ENCODE peak calls at places on chromosome 17, in eight cellular contexts. S, H, Q, D, O, Y, P and E are unnamed samples.

GRCh38 chr17:57273471-57273870 is 17.1 kb downstream of the MSI2 start:
- DNase-seq in S (no peak), H (no peak), Q (no peak), D (no peak), O (no peak), Y (no peak), P (no peak), E (no peak)

GRCh38 chr17:9002236-9002609 is 19.1 kb upstream of the NTN1 start:
- DNase-seq in S (no peak), H (no peak), Q (no peak), D (no peak), O (no peak), Y (no peak), P (no peak), E (no peak)

GRCh38 chr17:66952031-66952524 is 12.4 kb upstream of the CACNG4 start:
- DNase-seq in S (peak; percentile 21), H (peak; percentile 99), Q (peak; percentile 21), D (no peak), O (no peak), Y (peak; percentile 71), P (peak; percentile 28), E (no peak)

GRCh38 chr17:9022553-9023388 is 1.5 kb downstream of the NTN1 start:
- DNase-seq in S (no peak), H (no peak), Q (peak; percentile 17), D (no peak), O (no peak), Y (no peak), P (no peak), E (no peak)

GRCh38 chr17:50918071-50918932 is 52.1 kb upstream of the TOB1 start:
- DNase-seq in S (no peak), H (no peak), Q (peak; percentile 48), D (no peak), O (no peak), Y (peak; percentile 82), P (no peak), E (peak; percentile 46)

GRCh38 chr17:6748617-6749016 is 7.2 kb upstream of the XAF1 start:
- DNase-seq in S (no peak), H (no peak), Q (no peak), D (no peak), O (no peak), Y (no peak), P (no peak), E (no peak)

GRCh38 chr17:15919466-15919865 is 25.5 kb upstream of the ADORA2B start:
- DNase-seq in S (no peak), H (no peak), Q (no peak), D (no peak), O (no peak), Y (no peak), P (no peak), E (no peak)

GRCh38 chr17:44587339-44587738 is 30.1 kb downstream of the FZD2 start:
- DNase-seq in S (no peak), H (peak; percentile 51), Q (peak; percentile 23), D (peak; percentile 22), O (no peak), Y (peak; percentile 51), P (peak; percentile 18), E (peak; percentile 74)

GRCh38 chr17:45372325-45372869 is 55.6 kb upstream of the MAP3K14 start:
- DNase-seq in S (no peak), H (no peak), Q (no peak), D (peak; percentile 10), O (peak; percentile 12), Y (no peak), P (no peak), E (no peak)

GRCh38 chr17:79800325-79801155 is 3.7 kb upstream of the CBX8 start:
- DNase-seq in S (no peak), H (peak; percentile 50), Q (peak; percentile 63), D (no peak), O (no peak), Y (no peak), P (no peak), E (no peak)

GRCh38 chr17:29740017-29740416 is 117.3 kb upstream of the CORO6 start:
- DNase-seq in S (no peak), H (no peak), Q (no peak), D (no peak), O (no peak), Y (no peak), P (no peak), E (no peak)

GRCh38 chr17:22300177-22300576 is 607.9 kb downstream of the KCNJ18 start:
- DNase-seq in S (no peak), H (no peak), Q (no peak), D (no peak), O (no peak), Y (no peak), P (no peak), E (no peak)

GRCh38 chr17:290626-291025 is 62.0 kb downstream of the RPH3AL start:
- DNase-seq in S (no peak), H (no peak), Q (peak; percentile 6), D (peak; percentile 9), O (peak; percentile 2), Y (no peak), P (no peak), E (peak; percentile 5)

GRCh38 chr17:78862073-78863023 is 21.7 kb upstream of the USP36 start:
- DNase-seq in S (peak; percentile 92), H (peak; percentile 92), Q (peak; percentile 91), D (peak; percentile 92), O (peak; percentile 79), Y (peak; percentile 76), P (peak; percentile 89), E (peak; percentile 82)

GRCh38 chr17:28972437-28972836 is 21.1 kb upstream of the PHF12 start:
- DNase-seq in S (no peak), H (no peak), Q (no peak), D (no peak), O (no peak), Y (no peak), P (no peak), E (no peak)

GRCh38 chr17:58120195-58120822 is 27.9 kb upstream of the OR4D1 start:
- DNase-seq in S (no peak), H (peak; percentile 33), Q (peak; percentile 64), D (peak; percentile 22), O (no peak), Y (peak; percentile 42), P (no peak), E (peak; percentile 32)

GRCh38 chr17:64706224-64707076 is 44.3 kb upstream of the SMURF2 start:
- DNase-seq in S (no peak), H (peak; percentile 66), Q (no peak), D (no peak), O (no peak), Y (no peak), P (no peak), E (no peak)

GRCh38 chr17:72515291-72516065 is 394.7 kb downstream of the SOX9 start:
- DNase-seq in S (no peak), H (no peak), Q (peak; percentile 66), D (no peak), O (no peak), Y (peak; percentile 50), P (no peak), E (no peak)

GRCh38 chr17:74305865-74306654 is 20.0 kb upstream of the KIF19 start:
- DNase-seq in S (no peak), H (no peak), Q (no peak), D (no peak), O (no peak), Y (no peak), P (no peak), E (no peak)

GRCh38 chr17:19946921-19947320 is 30.7 kb downstream of the AKAP10 start:
- DNase-seq in S (no peak), H (no peak), Q (no peak), D (no peak), O (no peak), Y (no peak), P (no peak), E (no peak)

GRCh38 chr17:7132511-7133094 is 18.0 kb upstream of the ASGR2 start:
- DNase-seq in S (no peak), H (no peak), Q (no peak), D (no peak), O (no peak), Y (no peak), P (no peak), E (no peak)

GRCh38 chr17:14579716-14580115 is 278.8 kb downstream of the HS3ST3B1 start:
- DNase-seq in S (no peak), H (no peak), Q (no peak), D (no peak), O (no peak), Y (no peak), P (no peak), E (no peak)

GRCh38 chr17:35708951-35709350 is 22.5 kb upstream of the RASL10B start:
- DNase-seq in S (no peak), H (no peak), Q (peak; percentile 35), D (no peak), O (no peak), Y (no peak), P (no peak), E (no peak)

GRCh38 chr17:57940653-57941329 is 14.4 kb downstream of the CUEDC1 start:
- DNase-seq in S (no peak), H (no peak), Q (peak; percentile 38), D (no peak), O (no peak), Y (no peak), P (peak; percentile 41), E (peak; percentile 40)

GRCh38 chr17:63804328-63804727 is 22.9 kb upstream of the PSMC5 start:
- DNase-seq in S (no peak), H (no peak), Q (no peak), D (no peak), O (no peak), Y (no peak), P (no peak), E (no peak)

GRCh38 chr17:38867179-38867994 is 2.5 kb upstream of the LASP1 start:
- DNase-seq in S (peak; percentile 62), H (no peak), Q (peak; percentile 68), D (peak; percentile 79), O (no peak), Y (peak; percentile 46), P (peak; percentile 75), E (peak; percentile 47)
- TF ChIP-seq CTCF in S (no peak), H (no peak), Q (peak; percentile 40), D (no peak), O (peak; percentile 34), Y (peak; percentile 13), P (peak; percentile 15), E (no peak)

GRCh38 chr17:42107597-42108576 is 4.6 kb downstream of the DHX58 start:
- DNase-seq in S (peak; percentile 62), H (peak; percentile 74), Q (peak; percentile 63), D (no peak), O (no peak), Y (peak; percentile 86), P (peak; percentile 56), E (peak; percentile 80)
- TF ChIP-seq POLR2A in S (no peak), H (no peak), Q (no peak), D (no peak), O (no peak), Y (no peak), P (no peak), E (no peak)

DNA sequence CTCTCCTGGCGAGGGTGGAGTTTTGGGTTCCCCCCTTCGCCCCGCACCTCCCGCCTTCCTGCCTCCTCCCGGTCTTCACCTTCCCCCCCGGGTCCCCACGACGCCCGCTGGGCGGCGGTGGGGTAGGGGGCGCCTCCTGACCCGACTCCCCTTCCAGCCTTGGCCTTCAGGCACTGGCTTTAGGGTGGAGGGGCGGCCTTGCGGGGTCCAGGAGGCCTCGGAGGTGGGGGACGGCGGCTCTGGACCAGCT is 2.4 kb downstream of the SLC16A3 start:
- DNase-seq in S (no peak), H (no peak), Q (no peak), D (no peak), O (no peak), Y (no peak), P (no peak), E (no peak)
- TF ChIP-seq CTCF in S (no peak), H (no peak), Q (no peak), D (no peak), O (no peak), Y (no peak), P (no peak), E (no peak)

GRCh38 chr17:77145635-77146632 is 5.2 kb downstream of the SEC14L1 start:
- DNase-seq in S (peak; percentile 59), H (no peak), Q (peak; percentile 84), D (no peak), O (peak; percentile 39), Y (peak; percentile 79), P (no peak), E (peak; percentile 72)
- TF ChIP-seq POLR2A in S (no peak), H (no peak), Q (no peak), D (no peak), O (no peak), Y (no peak), P (peak; percentile 14), E (no peak)